ENCODE peak calls at places on chromosomes 16 and 17, in seven cellular contexts. O is tibial artery, E is Caco-2, L is Peyer's patch, F is cardiac fibroblast, Z is ovary, C is right atrium auricular region. J is an unnamed sample.

GRCh38 chr16:25126820-25127232 is 15.3 kb downstream of the LCMT1 start:
- DNase-seq in L (peak; percentile 66), E (no peak), O (no peak), C (no peak), F (peak; percentile 89), Z (no peak), J (no peak)

GRCh38 chr17:65436871-65437270 is 124.6 kb downstream of the AXIN2 start:
- DNase-seq in C (no peak), E (no peak), F (no peak), Z (no peak), O (no peak), L (no peak), J (no peak)

GRCh38 chr17:16435951-16436886 is 20.8 kb downstream of the TRPV2 start:
- DNase-seq in C (no peak), Z (no peak), O (no peak), F (no peak), L (no peak), E (no peak), J (no peak)

GRCh38 chr17:19386276-19386863 is 620 bp downstream of the MFAP4 start:
- DNase-seq in F (peak; percentile 95), O (peak; percentile 88), E (no peak), L (peak; percentile 78), C (peak; percentile 93), Z (peak; percentile 78), J (peak; percentile 91)

GRCh38 chr17:64020068-64020766 is at the start of gene ICAM2:
- DNase-seq in C (no peak), L (peak; percentile 96), F (no peak), E (no peak), Z (no peak), O (no peak), J (peak; percentile 74)

GRCh38 chr16:88378401-88378800 is 4.4 kb upstream of the ZNF469 start:
- DNase-seq in E (no peak), O (peak; percentile 55), F (no peak), Z (no peak), L (no peak), C (no peak), J (no peak)

GRCh38 chr16:89069920-89070319 is 23.7 kb upstream of the ACSF3 start:
- DNase-seq in F (no peak), Z (no peak), O (no peak), C (no peak), E (no peak), L (no peak), J (no peak)

GRCh38 chr16:69316595-69317034 is 5.5 kb downstream of the VPS4A start:
- DNase-seq in F (no peak), O (no peak), L (peak; percentile 36), E (no peak), Z (no peak), C (no peak), J (peak; percentile 69)

GRCh38 chr17:8122391-8122922 is 1.4 kb downstream of the HES7 start:
- DNase-seq in C (no peak), Z (no peak), E (no peak), L (no peak), O (no peak), F (peak; percentile 54), J (no peak)

GRCh38 chr16:75088934-75089333 is 27.6 kb downstream of the LDHD start:
- DNase-seq in F (no peak), L (no peak), E (no peak), Z (no peak), C (no peak), O (no peak), J (no peak)

GRCh38 chr17:4657678-4658077 is 16.2 kb upstream of the ALOX15 start:
- DNase-seq in E (no peak), L (no peak), Z (no peak), F (peak; percentile 13), O (no peak), C (no peak), J (no peak)

GRCh38 chr17:917391-917811 is 62.2 kb downstream of the NXN start:
- DNase-seq in F (no peak), Z (no peak), L (no peak), C (no peak), O (no peak), E (no peak), J (no peak)

GRCh38 chr16:57639172-57639571 is 10.7 kb downstream of the ADGRG1 start:
- DNase-seq in C (no peak), Z (no peak), E (no peak), O (no peak), F (no peak), L (no peak), J (no peak)

GRCh38 chr16:22217890-22218730 is 12.0 kb downstream of the EEF2K start:
- DNase-seq in E (peak; percentile 32), Z (no peak), F (no peak), C (no peak), L (peak; percentile 70), O (peak; percentile 86), J (peak; percentile 81)

GRCh38 chr17:48184721-48185120 is 77.2 kb downstream of the SNX11 start:
- DNase-seq in L (no peak), O (no peak), F (no peak), C (no peak), E (no peak), Z (no peak), J (no peak)

GRCh38 chr17:7294614-7295153 is at the start of gene YBX2:
- DNase-seq in L (peak; percentile 94), Z (no peak), F (no peak), C (no peak), O (no peak), E (peak; percentile 96), J (no peak)

GRCh38 chr17:73474370-73474988 is 162.7 kb upstream of the CDC42EP4 start:
- DNase-seq in C (peak; percentile 76), O (peak; percentile 72), E (peak; percentile 18), L (peak; percentile 80), Z (no peak), F (peak; percentile 65), J (no peak)

GRCh38 chr17:15260376-15261062 is 4.6 kb downstream of the PMP22 start:
- DNase-seq in L (peak; percentile 88), F (peak; percentile 83), O (peak; percentile 94), C (peak; percentile 91), E (peak; percentile 79), Z (peak; percentile 90), J (peak; percentile 92)

GRCh38 chr16:65832679-65833078 is 533.8 kb upstream of the CDH5 start:
- DNase-seq in E (no peak), O (no peak), Z (no peak), L (no peak), C (no peak), F (no peak), J (no peak)

GRCh38 chr17:71085238-71086033 is 916.1 kb downstream of the KCNJ2 start:
- DNase-seq in L (peak; percentile 49), F (peak; percentile 25), E (peak; percentile 61), Z (no peak), O (no peak), C (no peak), J (no peak)

GRCh38 chr16:23424292-23424958 is 28.6 kb downstream of the COG7 start:
- DNase-seq in E (no peak), L (peak; percentile 62), C (no peak), O (no peak), F (no peak), Z (no peak), J (no peak)

GRCh38 chr16:81669473-81670350 is 109.4 kb upstream of the PLCG2 start:
- DNase-seq in Z (no peak), O (no peak), F (no peak), E (no peak), C (no peak), L (no peak), J (no peak)

GRCh38 chr16:1614226-1615102 is 2.3 kb downstream of the CRAMP1 start:
- DNase-seq in C (no peak), E (peak; percentile 30), L (no peak), Z (no peak), O (no peak), F (peak; percentile 44), J (no peak)

GRCh38 chr17:78748730-78749317 is 33.2 kb downstream of the CYTH1 start:
- DNase-seq in C (peak; percentile 83), L (peak; percentile 91), E (no peak), Z (no peak), O (peak; percentile 74), F (peak; percentile 70), J (no peak)

GRCh38 chr17:64387545-64388171 is 3.0 kb downstream of the PECAM1 start:
- DNase-seq in F (no peak), O (peak; percentile 48), Z (no peak), L (peak; percentile 35), C (no peak), E (no peak), J (no peak)

GRCh38 chr17:8994319-8994718 is 27.0 kb upstream of the NTN1 start:
- DNase-seq in C (no peak), L (peak; percentile 81), E (peak; percentile 65), O (peak; percentile 74), F (peak; percentile 53), Z (peak; percentile 29), J (no peak)

GRCh38 chr16:21101631-21102420 is 48.8 kb downstream of the DNAH3 start:
- DNase-seq in O (no peak), F (peak; percentile 54), E (peak; percentile 51), Z (no peak), L (peak; percentile 53), C (peak; percentile 56), J (no peak)

GRCh38 chr16:84547539-84548058 is 43.1 kb upstream of the MEAK7 start:
- DNase-seq in Z (no peak), F (no peak), L (no peak), C (no peak), O (no peak), E (no peak), J (no peak)

GRCh38 chr16:47925811-47926460 is 229.9 kb downstream of the ABCC12 start:
- DNase-seq in Z (no peak), C (no peak), E (no peak), F (peak; percentile 3), O (no peak), L (no peak), J (no peak)

DNA sequence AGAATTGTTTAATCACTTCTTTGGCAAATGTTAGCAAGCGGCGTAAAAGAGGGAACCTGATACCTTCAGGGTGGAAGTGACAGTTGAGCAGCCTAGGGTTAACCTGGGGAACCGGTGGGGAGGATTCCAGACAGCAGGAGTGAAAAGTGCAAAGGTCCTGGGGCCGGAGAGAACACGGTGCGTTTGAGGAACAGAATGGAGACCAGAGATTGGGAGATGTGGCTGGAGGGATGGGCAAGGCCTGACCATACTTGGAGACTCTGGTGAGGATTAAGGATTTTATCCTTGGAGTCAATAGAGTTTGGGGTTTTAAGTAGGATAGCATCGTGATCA is 2.3 kb upstream of the ZNF500 start:
- DNase-seq in O (no peak), F (no peak), C (no peak), L (no peak), Z (no peak), E (no peak), J (no peak)
- H3K4me3 ChIP-seq in O (peak overlapping the region; percentile 95), F (no peak overlapping the region), C (no peak overlapping the region), L (peak overlapping the region; percentile 78), Z (no peak overlapping the region), E (peak overlapping the region; percentile 66), J (peak overlapping the region; percentile 93)

GRCh38 chr17:38797828-38798227 is 1.5 kb downstream of the PIP4K2B start:
- DNase-seq in C (no peak), F (peak; percentile 15), E (no peak), Z (no peak), L (no peak), O (no peak), J (no peak)
- H3K4me3 ChIP-seq in C (no peak overlapping the region), F (peak overlapping the region; percentile 80), E (no peak overlapping the region), Z (no peak overlapping the region), L (peak overlapping the region; percentile 98), O (peak overlapping the region; percentile 95), J (peak overlapping the region; percentile 99)

GRCh38 chr17:37746617-37747016 is 1.8 kb upstream of the HNF1B start:
- DNase-seq in L (no peak), F (no peak), O (no peak), E (no peak), C (no peak), Z (no peak), J (no peak)
- H3K4me3 ChIP-seq in L (peak overlapping the region; percentile 61), F (no peak overlapping the region), O (no peak overlapping the region), E (peak overlapping the region; percentile 64), C (no peak overlapping the region), Z (no peak overlapping the region), J (no peak overlapping the region)

GRCh38 chr16:80150978-80151705 is 389.7 kb upstream of the DYNLRB2 start:
- DNase-seq in Z (no peak), O (no peak), F (peak; percentile 41), C (no peak), E (no peak), L (no peak), J (no peak)
- H3K4me3 ChIP-seq in Z (no peak overlapping the region), O (no peak overlapping the region), F (no peak overlapping the region), C (no peak overlapping the region), E (no peak overlapping the region), L (no peak overlapping the region), J (no peak overlapping the region)